ENCODE peak calls at places on chromosomes 6 and 20, in four cellular contexts. C, W, R and B are unnamed samples.

GRCh38 chr6:41755895-41756294 is 8.7 kb upstream of the PGC start:
- DNase-seq in R (no peak), C (no peak), W (no peak), B (no peak)

GRCh38 chr6:39075010-39075738 is 26.6 kb downstream of the GLP1R start:
- DNase-seq in W (no peak), C (no peak), R (no peak), B (no peak)

GRCh38 chr6:6559994-6560393 is 28.5 kb upstream of the LY86 start:
- DNase-seq in W (no peak), R (no peak), C (no peak), B (no peak)

GRCh38 chr6:107867302-107867615 is 43.1 kb upstream of the SCML4 start:
- DNase-seq in C (no peak), R (no peak), W (peak; percentile 61), B (no peak)

GRCh38 chr6:11413728-11414127 is 123.8 kb upstream of the TMEM170B start:
- DNase-seq in R (no peak), W (no peak), C (no peak), B (no peak)

GRCh38 chr6:109229536-109229935 is 134.2 kb downstream of the CEP57L1 start:
- DNase-seq in R (peak; percentile 33), W (no peak), C (no peak), B (peak; percentile 64)

GRCh38 chr6:35343092-35343834 is 905 bp downstream of the PPARD start:
- DNase-seq in R (no peak), C (no peak), W (no peak), B (no peak)

GRCh38 chr6:34152042-34152524 is 6.2 kb upstream of the GRM4 start:
- DNase-seq in W (peak; percentile 47), R (no peak), C (no peak), B (no peak)

GRCh38 chr6:1335367-1336037 is 23.6 kb downstream of the FOXQ1 start:
- DNase-seq in W (no peak), C (peak; percentile 98), R (no peak), B (no peak)

GRCh38 chr20:49132995-49133451 is 55.1 kb downstream of the STAU1 start:
- DNase-seq in C (peak; percentile 83), W (no peak), R (peak; percentile 35), B (peak; percentile 57)

GRCh38 chr6:73870907-73871306 is 174.9 kb downstream of the CD109 start:
- DNase-seq in W (no peak), R (no peak), C (no peak), B (no peak)

GRCh38 chr6:163214259-163214658 is 200.3 kb upstream of the QKI start:
- DNase-seq in C (no peak), R (no peak), W (no peak), B (no peak)
- TF ChIP-seq RNF2 in C (no peak), R (no peak), W (no peak), B (no peak)

GRCh38 chr6:32790306-32790705 is 26.5 kb downstream of the HLA-DOB start:
- DNase-seq in W (no peak), R (no peak), C (peak; percentile 59), B (no peak)

GRCh38 chr6:32785781-32786533 is 22.6 kb upstream of the HLA-DQB2 start:
- DNase-seq in C (peak; percentile 44), R (peak; percentile 31), W (peak; percentile 49), B (peak; percentile 46)
- TF ChIP-seq HDAC2 in C (no peak), R (no peak), W (no peak), B (no peak)

DNA sequence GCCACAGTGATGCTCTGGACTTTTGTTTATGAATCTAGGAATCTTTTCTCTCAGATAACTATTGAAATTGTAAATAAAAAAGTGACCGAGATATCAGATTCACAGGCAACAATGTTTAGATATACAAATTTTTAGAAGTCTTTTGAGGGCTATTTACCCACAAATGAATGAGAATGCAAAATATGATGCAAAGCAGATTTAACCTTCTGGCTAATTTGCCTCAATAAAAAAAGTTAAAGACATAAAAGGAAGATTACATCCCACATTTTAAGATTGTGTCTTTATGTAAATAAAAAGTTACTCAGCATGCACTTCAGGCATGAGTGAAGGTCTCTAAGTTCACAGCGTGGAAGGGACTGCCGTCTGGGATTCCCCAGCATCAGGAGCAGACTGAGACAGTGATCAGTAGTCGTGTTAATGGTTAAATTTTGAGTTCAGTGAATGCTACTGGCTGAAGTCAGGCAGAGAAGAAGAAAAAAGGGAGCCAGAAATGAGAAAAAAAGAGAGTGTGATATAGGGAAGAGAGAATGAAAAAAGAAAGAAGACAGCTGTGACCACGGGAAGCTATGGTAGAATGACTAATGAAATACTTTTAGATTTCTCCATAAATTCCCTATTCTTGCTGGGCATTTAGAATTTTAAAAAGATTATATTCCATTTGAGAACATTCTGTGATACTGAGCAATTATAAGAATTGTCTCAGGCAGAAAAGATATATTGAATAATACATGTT is 93.6 kb downstream of the MYB start:
- DNase-seq in R (no peak), C (no peak), W (peak; percentile 20), B (no peak)
- H3K4me3 ChIP-seq in R (no peak overlapping the region), C (no peak overlapping the region), W (no peak overlapping the region), B (no peak overlapping the region)

GRCh38 chr6:137978252-137978896 is 111.3 kb downstream of the TNFAIP3 start:
- DNase-seq in R (peak; percentile 43), C (no peak), W (no peak), B (no peak)
- TF ChIP-seq RNF2 in R (no peak), C (no peak), W (no peak), B (no peak)

GRCh38 chr6:141669141-141669540 is 463.6 kb upstream of the GJE1 start:
- DNase-seq in C (no peak), R (no peak), W (no peak), B (no peak)

GRCh38 chr6:141666187-141666586 is 466.5 kb upstream of the GJE1 start:
- DNase-seq in R (no peak), W (no peak), C (no peak), B (no peak)

GRCh38 chr6:141664744-141665143 is 468.0 kb upstream of the GJE1 start:
- DNase-seq in C (no peak), W (no peak), R (no peak), B (no peak)

GRCh38 chr6:141667580-141668309 is 465.0 kb upstream of the GJE1 start:
- DNase-seq in W (no peak), C (no peak), R (no peak), B (no peak)
- TF ChIP-seq HDAC2 in W (no peak), C (no peak), R (no peak), B (no peak)